ENCODE peak calls at places on chromosomes 1 and 21, in ten cellular contexts. D, W, B, M, V, Z, F, X, R and A are unnamed samples. For H3K4me1, the result is how much of the 10 kb centered on the place peaks cover.

GRCh38 chr1:218463194-218464156 is 118.3 kb downstream of the TGFB2 start:
- DNase-seq in D (peak), W (peak), B (no peak), M (peak), V (peak), Z (peak), F (peak), X (no peak), R (peak), A (peak)

GRCh38 chr1:156920233-156921052 is at the start of gene LRRC71:
- DNase-seq in D (peak), W (peak), B (peak), M (peak), V (peak), Z (peak), F (peak), X (no peak), R (peak), A (peak)

GRCh38 chr1:163315773-163316374 is 5.9 kb upstream of the NUF2 start:
- DNase-seq in D (no peak), W (no peak), B (no peak), M (no peak), V (no peak), Z (peak), F (peak), X (peak), R (peak), A (peak)

GRCh38 chr1:213032651-213033050 is 17.0 kb upstream of the ANGEL2 start:
- DNase-seq in D (no peak), W (no peak), B (no peak), M (no peak), V (no peak), Z (no peak), F (no peak), X (no peak), R (no peak), A (no peak)

GRCh38 chr1:110210604-110211502 is 739 bp downstream of the KCNC4 start:
- DNase-seq in D (peak), W (peak), B (peak), M (peak), V (peak), Z (peak), F (peak), X (peak), R (peak), A (peak)

GRCh38 chr1:31577515-31578191 is 1.3 kb downstream of the TINAGL1 start:
- DNase-seq in D (no peak), W (peak), B (no peak), M (no peak), V (no peak), Z (no peak), F (peak), X (no peak), R (peak), A (peak)

GRCh38 chr1:41682845-41683630 is 198.6 kb upstream of the EDN2 start:
- DNase-seq in D (no peak), W (no peak), B (no peak), M (no peak), V (no peak), Z (no peak), F (no peak), X (no peak), R (no peak), A (no peak)

GRCh38 chr1:67575861-67576260 is 109.1 kb upstream of the GADD45A start:
- DNase-seq in D (no peak), W (no peak), B (no peak), M (no peak), V (no peak), Z (no peak), F (no peak), X (no peak), R (peak), A (peak)

GRCh38 chr1:160758525-160758924 is 19.5 kb downstream of the SLAMF7 start:
- DNase-seq in D (no peak), W (no peak), B (no peak), M (no peak), V (no peak), Z (no peak), F (no peak), X (no peak), R (no peak), A (no peak)

GRCh38 chr21:16580661-16581060 is 850.9 kb downstream of the USP25 start:
- DNase-seq in D (no peak), W (no peak), B (no peak), M (no peak), V (no peak), Z (no peak), F (no peak), X (no peak), R (no peak), A (no peak)

GRCh38 chr1:184002071-184002470 is 35.5 kb downstream of the COLGALT2 start:
- DNase-seq in D (no peak), W (no peak), B (no peak), M (no peak), V (no peak), Z (peak), F (peak), X (no peak), R (peak), A (peak)

GRCh38 chr1:201260648-201261311 is 22.5 kb upstream of the PKP1 start:
- DNase-seq in D (no peak), W (peak), B (no peak), M (no peak), V (no peak), Z (no peak), F (no peak), X (no peak), R (no peak), A (no peak)

GRCh38 chr1:213993929-213994328 is 6.2 kb downstream of the PROX1 start:
- DNase-seq in D (no peak), W (no peak), B (no peak), M (no peak), V (no peak), Z (no peak), F (no peak), X (no peak), R (no peak), A (no peak)

GRCh38 chr1:66207484-66207883 is 326.5 kb upstream of the SGIP1 start:
- DNase-seq in D (no peak), W (no peak), B (no peak), M (no peak), V (no peak), Z (no peak), F (no peak), X (no peak), R (peak), A (no peak)

GRCh38 chr1:228379666-228380065 is 27.0 kb downstream of the TRIM11 start:
- DNase-seq in D (peak), W (no peak), B (no peak), M (no peak), V (no peak), Z (no peak), F (no peak), X (no peak), R (no peak), A (no peak)

DNA sequence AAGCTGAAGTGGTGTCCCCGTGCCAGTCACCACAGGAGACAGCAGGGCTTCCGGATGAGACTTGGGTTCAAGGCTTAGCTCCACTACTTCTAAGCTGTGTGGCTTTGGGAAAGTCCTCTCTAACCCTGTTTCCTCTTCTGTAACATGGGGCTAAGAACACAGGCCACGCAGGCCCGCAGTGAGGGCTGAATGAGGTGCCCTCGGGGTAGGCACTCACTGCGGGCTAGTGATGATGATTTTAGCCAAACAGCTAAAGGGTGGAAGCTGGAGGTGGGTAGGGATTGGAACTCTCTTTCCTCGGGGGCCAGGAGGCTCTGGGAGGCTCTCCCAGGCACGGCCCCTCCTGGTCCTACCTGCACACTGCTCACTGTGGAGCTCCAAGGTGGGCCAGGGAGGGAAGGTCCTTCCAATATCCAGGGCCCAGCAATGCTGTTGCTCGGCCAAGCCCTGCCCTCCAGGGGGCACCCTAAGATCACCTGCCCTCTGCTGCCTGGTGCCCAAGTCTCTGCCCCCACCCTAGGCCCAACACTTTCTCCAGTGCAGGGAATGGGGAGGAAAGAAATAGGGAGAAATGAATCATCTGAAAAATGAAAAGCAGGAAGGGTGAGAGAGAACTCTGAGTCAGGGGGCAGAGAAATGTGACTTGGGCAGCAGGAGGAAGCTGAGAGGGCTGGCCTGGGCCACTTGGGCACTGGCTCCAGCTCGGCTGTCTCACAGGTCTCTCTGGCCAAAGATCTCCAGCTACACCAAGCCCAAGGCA is 19.2 kb upstream of the EVA1B start:
- DNase-seq in D (peak), W (peak), B (peak), M (no peak), V (peak), Z (peak), F (no peak), X (peak), R (peak), A (peak)
- TF ChIP-seq CTCF in D (peak), W (peak), B (peak), M (peak), V (peak), Z (peak), F (peak), X (peak), R (peak), A (peak)

GRCh38 chr21:33403786-33404571 is 766 bp downstream of the IFNGR2 start:
- DNase-seq in D (peak), W (peak), B (peak), M (peak), V (peak), Z (peak), F (peak), X (peak), R (peak), A (no peak)

GRCh38 chr21:33401617-33401967 is 1.6 kb upstream of the IFNGR2 start:
- DNase-seq in D (no peak), W (no peak), B (no peak), M (no peak), V (no peak), Z (no peak), F (peak), X (no peak), R (no peak), A (no peak)

GRCh38 chr21:33402011-33402979 is 918 bp upstream of the IFNGR2 start:
- DNase-seq in D (peak), W (peak), B (peak), M (peak), V (peak), Z (peak), F (peak), X (peak), R (peak), A (peak)

GRCh38 chr21:33403128-33403785 is at the start of gene IFNGR2:
- DNase-seq in D (peak), W (no peak), B (peak), M (peak), V (peak), Z (peak), F (peak), X (peak), R (no peak), A (no peak)

DNA sequence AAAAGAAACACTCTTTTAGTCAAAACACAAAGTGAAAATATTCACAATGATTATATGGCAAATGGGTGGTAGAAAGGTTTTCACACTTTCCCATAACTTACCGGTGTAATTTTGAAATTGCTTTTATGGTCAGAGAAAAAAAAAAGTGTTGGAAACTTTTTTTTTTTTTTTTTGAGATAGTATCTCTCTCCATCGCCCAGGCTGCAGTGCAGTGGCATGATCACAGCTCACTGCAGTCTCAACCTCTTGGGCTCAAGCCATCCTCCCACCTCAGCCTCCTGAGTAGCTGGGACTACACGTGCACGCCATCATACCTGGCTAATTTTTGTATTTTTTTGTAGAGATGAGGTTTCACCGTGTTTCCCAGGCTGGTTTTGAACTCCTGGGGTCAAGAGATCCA is 3.3 kb downstream of the IFNGR2 start:
- DNase-seq in D (no peak), W (no peak), B (no peak), M (no peak), V (no peak), Z (no peak), F (no peak), X (no peak), R (no peak), A (no peak)
- H3K4me1 ChIP-seq in D (under half), W (under half), B (under half), M (half or more), V (under half), Z (under half), F (half or more), X (under half), R (under half), A (under half)

GRCh38 chr1:204465469-204466415 is 28.9 kb downstream of the PIK3C2B start:
- DNase-seq in D (peak), W (no peak), B (no peak), M (no peak), V (peak), Z (no peak), F (no peak), X (peak), R (peak), A (no peak)

GRCh38 chr1:204463125-204464060 is 31.2 kb downstream of the PIK3C2B start:
- DNase-seq in D (peak), W (peak), B (no peak), M (peak), V (peak), Z (no peak), F (no peak), X (no peak), R (peak), A (no peak)

GRCh38 chr1:204466416-204467405 is 27.9 kb downstream of the PIK3C2B start:
- DNase-seq in D (peak), W (peak), B (no peak), M (peak), V (peak), Z (no peak), F (peak), X (no peak), R (peak), A (no peak)

GRCh38 chr1:204464174-204464573 is 30.4 kb downstream of the PIK3C2B start:
- DNase-seq in D (no peak), W (no peak), B (no peak), M (no peak), V (no peak), Z (no peak), F (no peak), X (no peak), R (no peak), A (no peak)

GRCh38 chr1:204464701-204465100 is 29.9 kb downstream of the PIK3C2B start:
- DNase-seq in D (no peak), W (no peak), B (no peak), M (no peak), V (no peak), Z (no peak), F (no peak), X (no peak), R (peak), A (no peak)
- TF ChIP-seq CTCF in D (no peak), W (no peak), B (no peak), M (no peak), V (no peak), Z (no peak), F (no peak), X (no peak), R (no peak), A (no peak)

GRCh38 chr1:19013826-19014548 is 57.5 kb upstream of the IFFO2 start:
- DNase-seq in D (no peak), W (peak), B (peak), M (no peak), V (no peak), Z (no peak), F (no peak), X (no peak), R (no peak), A (no peak)
- H3K4me1 ChIP-seq in D (under half), W (under half), B (under half), M (under half), V (under half), Z (under half), F (under half), X (under half), R (under half), A (under half)